ENCODE peak calls at places on chromosomes 3 and 15, in four cellular contexts. One of them, this sample, is unnamed.

GRCh38 chr3:48013288-48013980 is 2.8 kb downstream of the MAP4 start:
- DNase-seq in Calu3: peak
- DNase-seq in substantia nigra: no peak
- DNase-seq in upper lobe of right lung: no peak
- DNase-seq in this sample: peak

GRCh38 chr15:48946088-48946839 is 17.5 kb downstream of the SHC4 start:
- DNase-seq in upper lobe of right lung: no peak
- DNase-seq in Calu3: peak
- DNase-seq in substantia nigra: no peak
- DNase-seq in this sample: no peak

GRCh38 chr3:184142199-184142598 is 7.0 kb downstream of the EIF2B5 start:
- DNase-seq in upper lobe of right lung: no peak
- DNase-seq in Calu3: no peak
- DNase-seq in substantia nigra: no peak
- DNase-seq in this sample: no peak

GRCh38 chr3:197501496-197501878 is 54.3 kb downstream of the BDH1 start:
- DNase-seq in upper lobe of right lung: no peak
- DNase-seq in substantia nigra: no peak
- DNase-seq in Calu3: no peak
- DNase-seq in this sample: no peak

GRCh38 chr15:98503970-98504369 is 144.4 kb upstream of the IGF1R start:
- DNase-seq in substantia nigra: no peak
- DNase-seq in Calu3: no peak
- DNase-seq in upper lobe of right lung: no peak
- DNase-seq in this sample: no peak

GRCh38 chr15:51310064-51310463 is 28.3 kb downstream of the CYP19A1 start:
- DNase-seq in upper lobe of right lung: no peak
- DNase-seq in substantia nigra: no peak
- DNase-seq in Calu3: no peak
- DNase-seq in this sample: peak

GRCh38 chr3:84967767-84968581 is 9.2 kb downstream of the CADM2 start:
- DNase-seq in Calu3: no peak
- DNase-seq in upper lobe of right lung: no peak
- DNase-seq in substantia nigra: peak
- DNase-seq in this sample: no peak

GRCh38 chr15:71148048-71148447 is 32.8 kb downstream of the THSD4 start:
- DNase-seq in substantia nigra: no peak
- DNase-seq in upper lobe of right lung: no peak
- DNase-seq in Calu3: no peak
- DNase-seq in this sample: no peak

GRCh38 chr3:70247955-70248354 is 64.5 kb downstream of the MDFIC2 start:
- DNase-seq in substantia nigra: no peak
- DNase-seq in Calu3: no peak
- DNase-seq in upper lobe of right lung: no peak
- DNase-seq in this sample: no peak

GRCh38 chr3:39098473-39099000 is 8.9 kb downstream of the GORASP1 start:
- DNase-seq in substantia nigra: no peak
- DNase-seq in Calu3: no peak
- DNase-seq in upper lobe of right lung: no peak
- DNase-seq in this sample: no peak

GRCh38 chr15:52183562-52184173 is 7.5 kb downstream of the GNB5 start:
- DNase-seq in upper lobe of right lung: no peak
- DNase-seq in substantia nigra: peak
- DNase-seq in Calu3: peak
- DNase-seq in this sample: no peak

GRCh38 chr3:100297784-100298183 is 36.8 kb upstream of the NIT2 start:
- DNase-seq in upper lobe of right lung: no peak
- DNase-seq in Calu3: no peak
- DNase-seq in substantia nigra: no peak
- DNase-seq in this sample: peak

GRCh38 chr3:187006884-187007630 is 76.7 kb downstream of the ST6GAL1 start:
- DNase-seq in substantia nigra: no peak
- DNase-seq in Calu3: no peak
- DNase-seq in upper lobe of right lung: no peak
- DNase-seq in this sample: no peak

GRCh38 chr3:58150130-58150663 is 60.6 kb downstream of the DNASE1L3 start:
- DNase-seq in Calu3: no peak
- DNase-seq in substantia nigra: no peak
- DNase-seq in upper lobe of right lung: no peak
- DNase-seq in this sample: no peak

GRCh38 chr3:129211772-129212171 is 28.1 kb upstream of the CNBP start:
- DNase-seq in Calu3: peak
- DNase-seq in substantia nigra: no peak
- DNase-seq in upper lobe of right lung: peak
- DNase-seq in this sample: peak

GRCh38 chr15:74500401-74500800 is 39.4 kb upstream of the UBL7 start:
- DNase-seq in Calu3: no peak
- DNase-seq in substantia nigra: no peak
- DNase-seq in upper lobe of right lung: no peak
- DNase-seq in this sample: no peak

GRCh38 chr15:65400760-65401606 is 21.8 kb downstream of the IGDCC4 start:
- DNase-seq in Calu3: peak
- DNase-seq in substantia nigra: peak
- DNase-seq in upper lobe of right lung: peak
- DNase-seq in this sample: peak

GRCh38 chr3:184003187-184003967 is 14.3 kb downstream of the ABCC5 start:
- DNase-seq in Calu3: no peak
- DNase-seq in upper lobe of right lung: no peak
- DNase-seq in substantia nigra: no peak
- DNase-seq in this sample: no peak

GRCh38 chr3:26193558-26193957 is 403.7 kb downstream of the OXSM start:
- DNase-seq in substantia nigra: no peak
- DNase-seq in Calu3: no peak
- DNase-seq in upper lobe of right lung: no peak
- DNase-seq in this sample: no peak

GRCh38 chr3:140089403-140090072 is 154.6 kb downstream of the CLSTN2 start:
- DNase-seq in Calu3: no peak
- DNase-seq in substantia nigra: no peak
- DNase-seq in upper lobe of right lung: no peak
- DNase-seq in this sample: no peak

GRCh38 chr15:42577514-42578031 is 2.2 kb downstream of the STARD9 start:
- DNase-seq in upper lobe of right lung: no peak
- DNase-seq in substantia nigra: no peak
- DNase-seq in Calu3: no peak
- DNase-seq in this sample: peak

GRCh38 chr15:76429661-76430060 is 93.1 kb downstream of the ISL2 start:
- DNase-seq in upper lobe of right lung: no peak
- DNase-seq in substantia nigra: no peak
- DNase-seq in Calu3: no peak
- DNase-seq in this sample: no peak

GRCh38 chr3:63386568-63386967 is 108.5 kb downstream of the SYNPR start:
- DNase-seq in upper lobe of right lung: no peak
- DNase-seq in Calu3: no peak
- DNase-seq in substantia nigra: no peak
- DNase-seq in this sample: no peak

GRCh38 chr3:54939591-54940300 is 11.9 kb upstream of the LRTM1 start:
- DNase-seq in Calu3: no peak
- DNase-seq in upper lobe of right lung: no peak
- DNase-seq in substantia nigra: no peak
- DNase-seq in this sample: no peak

GRCh38 chr3:172034786-172035685 is 4.3 kb upstream of the FNDC3B start:
- DNase-seq in Calu3: no peak
- DNase-seq in substantia nigra: no peak
- DNase-seq in upper lobe of right lung: no peak
- DNase-seq in this sample: no peak

GRCh38 chr3:195154111-195154791 is 116.7 kb downstream of the XXYLT1 start:
- DNase-seq in upper lobe of right lung: no peak
- DNase-seq in substantia nigra: no peak
- DNase-seq in Calu3: no peak
- DNase-seq in this sample: no peak

GRCh38 chr3:178671261-178672191 is 135.3 kb downstream of the KCNMB2 start:
- DNase-seq in substantia nigra: no peak
- DNase-seq in Calu3: peak
- DNase-seq in upper lobe of right lung: no peak
- DNase-seq in this sample: peak

This sample was measured in MG63.